ENCODE peak calls at places on chromosomes 6 and 20, in ten cellular contexts. K, C, Q, Z, G, B, Y, A, H and O are unnamed samples.

GRCh38 chr20:47355489-47356219 is 845 bp downstream of the ZMYND8 start:
- DNase-seq in K (peak; percentile 48), C (no peak), Q (no peak), Z (no peak), G (no peak), B (no peak), Y (no peak), A (peak; percentile 13), H (peak; percentile 56), O (no peak)

GRCh38 chr20:36819662-36820061 is 46.1 kb upstream of the DSN1 start:
- DNase-seq in K (no peak), C (no peak), Q (no peak), Z (no peak), G (no peak), B (no peak), Y (no peak), A (no peak), H (no peak), O (no peak)

GRCh38 chr6:33633462-33634158 is 12.5 kb downstream of the ITPR3 start:
- DNase-seq in K (peak; percentile 90), C (peak; percentile 56), Q (no peak), Z (peak; percentile 61), G (peak; percentile 72), B (no peak), Y (peak; percentile 65), A (peak; percentile 85), H (peak; percentile 62), O (peak; percentile 54)

GRCh38 chr20:58439974-58440767 is 51.1 kb downstream of the VAPB start:
- DNase-seq in K (no peak), C (no peak), Q (no peak), Z (no peak), G (no peak), B (no peak), Y (no peak), A (no peak), H (peak; percentile 37), O (no peak)

GRCh38 chr6:153334121-153334520 is 203.0 kb upstream of the RGS17 start:
- DNase-seq in K (no peak), C (no peak), Q (no peak), Z (no peak), G (no peak), B (no peak), Y (no peak), A (no peak), H (no peak), O (no peak)

GRCh38 chr6:30091577-30092381 is 16.2 kb upstream of the RNF39 start:
- DNase-seq in K (peak; percentile 87), C (peak; percentile 56), Q (peak; percentile 51), Z (no peak), G (no peak), B (no peak), Y (no peak), A (peak; percentile 79), H (peak; percentile 52), O (no peak)

GRCh38 chr6:127949251-127949650 is 48.4 kb upstream of the THEMIS start:
- DNase-seq in K (no peak), C (no peak), Q (no peak), Z (no peak), G (no peak), B (no peak), Y (no peak), A (no peak), H (no peak), O (no peak)

GRCh38 chr20:20369353-20370086 is 1.6 kb downstream of the INSM1 start:
- DNase-seq in K (no peak), C (no peak), Q (no peak), Z (no peak), G (no peak), B (no peak), Y (peak; percentile 44), A (no peak), H (no peak), O (peak; percentile 13)

GRCh38 chr20:62181808-62182207 is 1.0 kb upstream of the MTG2 start:
- DNase-seq in K (no peak), C (no peak), Q (no peak), Z (no peak), G (no peak), B (no peak), Y (no peak), A (no peak), H (no peak), O (no peak)

GRCh38 chr20:37276494-37277252 is 12.8 kb upstream of the MANBAL start:
- DNase-seq in K (peak; percentile 94), C (peak; percentile 89), Q (peak; percentile 79), Z (peak; percentile 55), G (peak; percentile 67), B (no peak), Y (peak; percentile 43), A (no peak), H (peak; percentile 86), O (no peak)

GRCh38 chr6:11730645-11731044 is 48.0 kb downstream of the ADTRP start:
- DNase-seq in K (no peak), C (no peak), Q (no peak), Z (no peak), G (no peak), B (no peak), Y (no peak), A (no peak), H (no peak), O (no peak)

GRCh38 chr6:20124545-20124944 is 87.7 kb downstream of the MBOAT1 start:
- DNase-seq in K (no peak), C (no peak), Q (no peak), Z (no peak), G (no peak), B (no peak), Y (no peak), A (no peak), H (no peak), O (no peak)

GRCh38 chr20:9492067-9492466 is 22.3 kb upstream of the LAMP5 start:
- DNase-seq in K (peak; percentile 60), C (no peak), Q (no peak), Z (no peak), G (no peak), B (no peak), Y (no peak), A (no peak), H (no peak), O (no peak)

GRCh38 chr6:125924169-125924568 is 32.4 kb upstream of the HINT3 start:
- DNase-seq in K (peak; percentile 61), C (no peak), Q (no peak), Z (no peak), G (no peak), B (no peak), Y (no peak), A (no peak), H (no peak), O (no peak)

GRCh38 chr6:139159016-139159415 is 24.1 kb downstream of the HECA start:
- DNase-seq in K (peak; percentile 26), C (peak; percentile 47), Q (no peak), Z (no peak), G (no peak), B (no peak), Y (no peak), A (no peak), H (no peak), O (no peak)

GRCh38 chr6:23705691-23706090 is 420.3 kb upstream of the NRSN1 start:
- DNase-seq in K (no peak), C (no peak), Q (no peak), Z (no peak), G (no peak), B (no peak), Y (no peak), A (no peak), H (no peak), O (no peak)

GRCh38 chr6:23704655-23705054 is 421.4 kb upstream of the NRSN1 start:
- DNase-seq in K (no peak), C (no peak), Q (no peak), Z (no peak), G (no peak), B (no peak), Y (no peak), A (no peak), H (no peak), O (no peak)
- TF ChIP-seq CTCF in K (no peak), C (no peak), Q (no peak), Z (no peak), G (no peak), B (no peak), Y (no peak), A (no peak), H (no peak), O (no peak)

DNA sequence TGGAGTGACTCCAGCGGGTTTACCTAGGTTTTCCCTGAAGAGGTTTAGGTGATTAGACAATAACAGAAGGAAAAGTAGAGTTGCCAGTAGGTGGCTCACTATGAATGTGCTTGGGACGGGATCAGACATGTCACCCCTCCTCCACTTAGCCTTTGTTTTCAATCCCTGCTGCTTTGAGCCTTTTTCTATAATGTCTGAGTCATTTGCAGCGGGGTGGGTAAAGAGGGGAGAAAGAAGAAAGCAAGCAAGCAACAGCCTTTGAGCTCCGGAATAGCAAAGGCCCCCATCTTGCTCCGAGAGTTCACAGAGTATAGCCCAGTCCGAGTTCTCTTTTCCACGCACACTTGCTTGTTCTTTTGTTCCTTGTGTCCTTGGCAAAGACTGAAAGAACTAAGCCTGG is 129.1 kb downstream of the PACRG start:
- DNase-seq in K (peak; percentile 93), C (peak; percentile 92), Q (peak; percentile 87), Z (peak; percentile 31), G (no peak), B (no peak), Y (no peak), A (no peak), H (peak; percentile 88), O (peak; percentile 50)
- TF ChIP-seq CTCF in K (peak; percentile 76), C (peak; percentile 82), Q (peak; percentile 66), Z (peak; percentile 64), G (no peak), B (peak; percentile 23), Y (peak; percentile 45), A (peak; percentile 42), H (peak; percentile 74), O (peak; percentile 38)

DNA sequence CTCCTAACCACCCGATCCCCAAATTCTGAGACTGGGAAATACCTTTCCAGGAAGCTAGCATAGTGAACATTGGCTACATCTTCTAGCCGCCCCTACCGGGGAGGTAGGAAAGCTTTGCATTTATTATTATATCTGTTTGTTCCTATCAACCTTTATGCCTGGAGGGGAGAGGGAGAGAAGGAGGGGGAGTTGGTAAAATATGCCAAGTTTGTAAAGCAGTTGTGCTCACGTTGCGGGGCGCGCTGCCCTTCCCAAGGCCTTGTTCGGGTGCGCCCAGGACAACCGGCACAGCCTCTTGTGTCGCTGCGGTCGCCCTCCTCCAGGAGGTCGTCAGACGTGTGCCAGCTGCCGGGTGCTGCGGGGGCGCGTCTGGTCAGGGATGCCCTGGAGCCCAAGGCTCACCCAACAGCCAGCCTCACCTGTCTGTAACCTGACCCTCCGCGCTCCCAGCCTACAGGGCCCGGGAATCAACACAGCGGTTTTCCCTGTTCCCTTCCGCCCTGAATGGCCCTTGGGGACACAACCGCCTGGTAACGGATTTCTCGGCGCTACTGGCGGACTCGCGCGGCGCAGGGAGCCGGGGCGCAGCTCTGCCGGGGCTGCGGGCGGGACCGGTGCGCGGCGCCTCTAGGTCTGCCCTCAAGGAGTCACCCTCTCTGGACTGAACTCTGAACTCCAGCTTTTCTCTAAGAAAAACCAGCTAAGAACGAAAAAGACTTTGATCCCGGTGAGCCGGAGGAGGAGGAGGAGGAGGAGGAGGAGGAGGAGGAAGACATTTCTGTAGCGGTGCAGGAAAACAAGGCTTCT is 1.1 kb upstream of the OVOL2 start:
- DNase-seq in K (peak; percentile 13), C (no peak), Q (no peak), Z (peak; percentile 59), G (no peak), B (no peak), Y (peak; percentile 68), A (peak; percentile 65), H (no peak), O (peak; percentile 26)
- TF ChIP-seq CTCF in K (no peak), C (no peak), Q (no peak), Z (peak; percentile 19), G (no peak), B (no peak), Y (peak; percentile 8), A (no peak), H (no peak), O (no peak)

GRCh38 chr6:37653933-37654565 is 43.6 kb downstream of the MDGA1 start:
- DNase-seq in K (peak; percentile 67), C (peak; percentile 65), Q (no peak), Z (peak; percentile 37), G (no peak), B (no peak), Y (peak; percentile 71), A (no peak), H (peak; percentile 47), O (peak; percentile 30)
- TF ChIP-seq CTCF in K (peak; percentile 46), C (peak; percentile 84), Q (peak; percentile 60), Z (peak; percentile 55), G (no peak), B (peak; percentile 78), Y (peak; percentile 91), A (peak; percentile 50), H (peak; percentile 76), O (peak; percentile 95)